ENCODE peak calls at places on chromosomes 2 and 18, in eight cellular contexts. I is iPS DF 19.7, R is M059J, P is islet precursor cell, U is GM10248, G is EH, K is A549, X is heart right ventricle. Y is an unnamed sample.

GRCh38 chr2:203782262-203782976 is 76.0 kb downstream of the CD28 start:
- DNase-seq in I (peak; percentile 63), R (peak; percentile 97), P (peak; percentile 68), U (peak; percentile 55), G (peak; percentile 88), K (peak; percentile 79), X (no peak), Y (peak; percentile 97)

GRCh38 chr2:56185582-56186046 is 1.8 kb downstream of the CCDC85A start:
- DNase-seq in I (no peak), R (peak; percentile 74), P (peak; percentile 78), U (no peak), G (peak; percentile 71), K (peak; percentile 56), X (peak; percentile 58), Y (peak; percentile 67)

GRCh38 chr2:126658910-126659613 is 3.1 kb downstream of the GYPC start:
- DNase-seq in I (no peak), R (peak; percentile 24), P (peak; percentile 47), U (peak; percentile 63), G (peak; percentile 79), K (no peak), X (peak; percentile 70), Y (peak; percentile 59)

GRCh38 chr18:9643549-9643948 is 29.2 kb upstream of the PPP4R1 start:
- DNase-seq in I (peak; percentile 95), R (peak; percentile 98), P (peak; percentile 85), U (no peak), G (peak; percentile 98), K (peak; percentile 92), X (no peak), Y (peak; percentile 97)

GRCh38 chr2:72961036-72961720 is 43.9 kb downstream of the EMX1 start:
- DNase-seq in I (no peak), R (no peak), P (no peak), U (no peak), G (no peak), K (no peak), X (no peak), Y (no peak)

GRCh38 chr2:8481463-8482009 is 200.3 kb upstream of the ID2 start:
- DNase-seq in I (no peak), R (peak; percentile 12), P (no peak), U (no peak), G (no peak), K (no peak), X (no peak), Y (no peak)

GRCh38 chr2:120238728-120239487 is 13.7 kb upstream of the RALB start:
- DNase-seq in I (no peak), R (peak; percentile 95), P (peak; percentile 81), U (no peak), G (peak; percentile 90), K (peak; percentile 87), X (no peak), Y (peak; percentile 98)

GRCh38 chr2:19346983-19347618 is 11.3 kb downstream of the OSR1 start:
- DNase-seq in I (no peak), R (no peak), P (no peak), U (peak; percentile 37), G (no peak), K (no peak), X (no peak), Y (no peak)

GRCh38 chr18:50006470-50007046 is 188.4 kb downstream of the MYO5B start:
- DNase-seq in I (no peak), R (no peak), P (no peak), U (no peak), G (no peak), K (no peak), X (no peak), Y (no peak)

GRCh38 chr2:178829299-178829698 is 22.1 kb upstream of the TTN start:
- DNase-seq in I (no peak), R (peak; percentile 33), P (no peak), U (no peak), G (peak; percentile 7), K (no peak), X (no peak), Y (peak; percentile 28)

GRCh38 chr2:1740714-1741584 is 3.4 kb downstream of the PXDN start:
- DNase-seq in I (no peak), R (peak; percentile 52), P (peak; percentile 52), U (no peak), G (no peak), K (no peak), X (no peak), Y (no peak)

GRCh38 chr2:96146151-96146880 is 1.1 kb upstream of the DUSP2 start:
- DNase-seq in I (no peak), R (peak; percentile 81), P (peak; percentile 57), U (peak; percentile 84), G (no peak), K (no peak), X (peak; percentile 57), Y (no peak)

GRCh38 chr2:127560201-127560928 is 24.9 kb downstream of the MYO7B start:
- DNase-seq in I (no peak), R (peak; percentile 78), P (peak; percentile 42), U (no peak), G (no peak), K (no peak), X (no peak), Y (no peak)

GRCh38 chr18:28512357-28512756 is 335.4 kb upstream of the CDH2 start:
- DNase-seq in I (no peak), R (peak; percentile 52), P (no peak), U (no peak), G (peak; percentile 4), K (no peak), X (no peak), Y (peak; percentile 22)

GRCh38 chr2:174362949-174363348 is 28.2 kb downstream of the SP9 start:
- DNase-seq in I (no peak), R (no peak), P (no peak), U (no peak), G (no peak), K (no peak), X (no peak), Y (no peak)

GRCh38 chr2:29601872-29602271 is 319.5 kb downstream of the ALK start:
- DNase-seq in I (no peak), R (peak; percentile 67), P (no peak), U (no peak), G (peak; percentile 4), K (no peak), X (no peak), Y (peak; percentile 71)

GRCh38 chr2:53509827-53510785 is 257.5 kb upstream of the CHAC2 start:
- DNase-seq in I (no peak), R (peak; percentile 14), P (peak; percentile 82), U (no peak), G (no peak), K (no peak), X (no peak), Y (no peak)

GRCh38 chr2:196515041-196515440 is 124.5 kb upstream of the CCDC150 start:
- DNase-seq in I (no peak), R (no peak), P (no peak), U (no peak), G (no peak), K (no peak), X (peak; percentile 24), Y (no peak)

GRCh38 chr2:221731432-221731831 is 159.3 kb upstream of the EPHA4 start:
- DNase-seq in I (no peak), R (no peak), P (no peak), U (no peak), G (no peak), K (peak; percentile 83), X (no peak), Y (no peak)

GRCh38 chr2:204114294-204114693 is 177.7 kb downstream of the ICOS start:
- DNase-seq in I (no peak), R (no peak), P (peak; percentile 60), U (no peak), G (no peak), K (no peak), X (no peak), Y (no peak)

GRCh38 chr18:40048886-40049650 is 1906.0 kb upstream of the PIK3C3 start:
- DNase-seq in I (no peak), R (no peak), P (no peak), U (no peak), G (no peak), K (no peak), X (no peak), Y (no peak)

GRCh38 chr18:54801374-54801773 is 26.9 kb upstream of the RAB27B start:
- DNase-seq in I (no peak), R (no peak), P (no peak), U (no peak), G (no peak), K (no peak), X (no peak), Y (no peak)

GRCh38 chr2:72678036-72678435 is 147.8 kb downstream of the EXOC6B start:
- DNase-seq in I (no peak), R (no peak), P (no peak), U (no peak), G (peak; percentile 33), K (no peak), X (no peak), Y (no peak)

GRCh38 chr2:99692785-99693184 is 203.0 kb upstream of the REV1 start:
- DNase-seq in I (no peak), R (no peak), P (no peak), U (no peak), G (no peak), K (no peak), X (no peak), Y (no peak)